ENCODE peak calls at places on chromosome 19, in five cellular contexts. D, Y, L, M and N are unnamed samples.

GRCh38 chr19:41441321-41441945 is 1.5 kb upstream of the ERICH4 start:
- DNase-seq in Y (no peak), L (no peak), D (no peak), M (no peak), N (no peak)

GRCh38 chr19:38564981-38565685 is 52.6 kb downstream of the MAP4K1 start:
- DNase-seq in L (no peak), D (no peak), M (no peak), Y (peak; percentile 6), N (no peak)

GRCh38 chr19:33587150-33587549 is 34.6 kb upstream of the CHST8 start:
- DNase-seq in L (no peak), Y (no peak), M (no peak), D (no peak), N (no peak)

GRCh38 chr19:11425719-11426457 is 6.8 kb upstream of the RGL3 start:
- DNase-seq in Y (no peak), L (no peak), M (no peak), D (no peak), N (no peak)

GRCh38 chr19:29798783-29799182 is 13.0 kb upstream of the CCNE1 start:
- DNase-seq in L (no peak), Y (peak; percentile 70), M (no peak), D (peak; percentile 59), N (no peak)

GRCh38 chr19:952049-952679 is 26.3 kb downstream of the ARID3A start:
- DNase-seq in D (no peak), L (no peak), Y (no peak), M (no peak), N (no peak)

GRCh38 chr19:49492573-49493411 is 3.4 kb upstream of the RPS11 start:
- DNase-seq in L (no peak), Y (peak; percentile 31), M (no peak), D (no peak), N (peak; percentile 57)

GRCh38 chr19:42480335-42481095 is 37.8 kb upstream of the CXCL17 start:
- DNase-seq in Y (peak; percentile 13), L (no peak), D (peak; percentile 59), M (no peak), N (peak; percentile 31)

GRCh38 chr19:8113017-8113416 is 36.4 kb downstream of the FBN3 start:
- DNase-seq in D (no peak), L (no peak), Y (no peak), M (no peak), N (peak; percentile 89)

GRCh38 chr19:51097166-51097736 is 11.0 kb downstream of the CTU1 start:
- DNase-seq in D (peak; percentile 50), Y (peak; percentile 38), L (peak; percentile 87), M (peak; percentile 60), N (peak; percentile 87)

GRCh38 chr19:45876411-45877197 is 9.3 kb downstream of the IRF2BP1 start:
- DNase-seq in Y (peak; percentile 47), M (peak; percentile 62), L (peak; percentile 64), D (peak; percentile 49), N (no peak)

GRCh38 chr19:54473071-54473941 is at the start of gene CDC42EP5:
- DNase-seq in L (peak; percentile 70), D (peak; percentile 90), M (peak; percentile 86), Y (peak; percentile 81), N (no peak)

GRCh38 chr19:42270346-42271044 is 1.4 kb downstream of the CIC start:
- DNase-seq in D (peak; percentile 91), L (no peak), M (peak; percentile 60), Y (peak; percentile 68), N (peak; percentile 77)

GRCh38 chr19:40425450-40426287 is at the start of gene SERTAD1:
- DNase-seq in D (peak; percentile 99), M (peak; percentile 100), Y (peak; percentile 98), L (peak; percentile 100), N (peak; percentile 99)
- TF ChIP-seq CTCF in D (peak; percentile 49), M (peak; percentile 69), Y (peak; percentile 51), L (peak; percentile 76), N (peak; percentile 86)

DNA sequence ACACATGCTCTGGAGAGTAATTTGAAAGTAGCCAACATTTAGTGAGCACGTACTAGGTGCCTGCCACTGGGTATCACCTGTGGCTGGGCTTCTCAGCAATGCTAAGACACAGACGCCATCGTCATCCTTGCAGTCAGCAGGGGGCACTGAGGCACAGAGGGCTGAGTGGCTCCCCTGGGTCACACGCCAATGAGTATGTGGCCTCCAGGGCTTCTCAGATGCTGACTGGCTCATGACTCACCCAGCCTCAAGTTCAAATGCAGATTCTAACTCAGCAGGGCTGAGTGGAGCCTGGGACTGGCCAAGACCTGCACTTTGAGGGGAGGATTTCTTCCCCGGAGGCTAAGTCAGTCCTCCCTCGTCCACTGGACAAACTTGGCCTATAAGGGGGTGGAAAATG is 115.1 kb upstream of the CACNA1A start:
- DNase-seq in D (peak; percentile 80), M (no peak), Y (peak; percentile 96), L (no peak), N (peak; percentile 85)
- TF ChIP-seq CTCF in D (no peak), M (no peak), Y (peak; percentile 48), L (no peak), N (no peak)

GRCh38 chr19:10230155-10230903 is 802 bp downstream of the S1PR2 start:
- DNase-seq in D (peak; percentile 48), M (peak; percentile 60), L (peak; percentile 79), Y (peak; percentile 54), N (no peak)
- TF ChIP-seq CTCF in D (no peak), M (no peak), L (no peak), Y (peak; percentile 11), N (no peak)

DNA sequence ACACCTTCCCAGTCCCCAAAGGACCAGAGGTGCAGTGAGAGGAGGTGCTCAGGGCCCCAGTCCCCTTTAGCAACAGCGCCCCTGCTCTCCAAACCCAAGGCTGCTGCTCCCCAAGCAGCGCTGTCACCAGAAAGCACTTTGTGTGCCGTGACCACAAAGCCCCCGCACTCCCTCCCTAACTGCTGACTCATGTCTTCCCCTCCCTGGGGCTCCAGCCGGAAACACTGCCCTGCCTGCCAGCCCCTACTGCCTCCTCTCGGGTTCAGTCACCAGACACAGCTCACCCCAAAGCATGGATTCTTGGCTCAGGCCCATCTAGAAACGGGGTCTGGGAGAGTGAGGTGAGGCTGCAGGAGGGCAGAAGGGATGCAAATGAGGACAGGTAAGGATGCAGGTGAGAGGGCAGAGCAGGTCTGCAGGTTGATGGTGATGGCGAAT is 4.9 kb upstream of the TNFSF14 start:
- DNase-seq in D (peak; percentile 50), L (peak; percentile 27), M (peak; percentile 51), Y (peak; percentile 76), N (peak; percentile 83)
- TF ChIP-seq CTCF in D (no peak), L (no peak), M (no peak), Y (no peak), N (no peak)

GRCh38 chr19:2883686-2884439 is 16.7 kb downstream of the ZNF556 start:
- DNase-seq in D (peak; percentile 67), Y (no peak), M (no peak), L (no peak), N (no peak)

GRCh38 chr19:2885736-2886135 is 15.0 kb upstream of the ZNF57 start:
- DNase-seq in M (no peak), Y (no peak), L (no peak), D (no peak), N (no peak)

GRCh38 chr19:2888739-2889224 is 11.9 kb upstream of the ZNF57 start:
- DNase-seq in D (peak; percentile 13), M (peak; percentile 26), L (no peak), Y (peak; percentile 8), N (no peak)

DNA sequence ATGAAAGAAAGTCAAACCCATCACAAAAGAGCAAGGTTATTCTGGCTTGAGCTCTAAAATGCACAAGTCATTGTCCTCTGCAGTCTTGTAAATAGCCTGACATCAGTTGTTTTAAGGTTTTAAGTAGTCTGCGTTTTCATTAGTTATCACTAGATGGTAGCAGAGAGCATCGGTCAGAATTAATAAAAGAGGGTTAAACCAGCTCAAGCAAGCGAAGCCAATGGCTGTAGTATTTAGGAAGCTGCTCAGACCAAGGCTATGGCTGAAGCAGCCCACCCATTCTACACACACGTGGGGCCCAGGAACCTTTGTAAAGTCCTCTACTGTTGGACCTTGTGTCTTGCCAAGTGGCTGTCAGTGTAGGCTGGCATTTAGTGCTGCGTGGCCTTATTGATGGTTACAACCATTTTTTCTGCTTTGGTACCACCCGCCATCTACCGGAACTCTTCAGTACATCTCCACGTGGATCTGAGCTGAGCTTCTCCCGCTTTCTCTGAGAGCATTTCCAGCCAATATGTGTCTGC is 13.3 kb upstream of the ZNF57 start:
- DNase-seq in L (no peak), M (no peak), D (peak; percentile 70), Y (peak; percentile 47), N (peak; percentile 70)
- TF ChIP-seq CTCF in L (peak; percentile 63), M (peak; percentile 64), D (peak; percentile 69), Y (peak; percentile 65), N (peak; percentile 61)

DNA sequence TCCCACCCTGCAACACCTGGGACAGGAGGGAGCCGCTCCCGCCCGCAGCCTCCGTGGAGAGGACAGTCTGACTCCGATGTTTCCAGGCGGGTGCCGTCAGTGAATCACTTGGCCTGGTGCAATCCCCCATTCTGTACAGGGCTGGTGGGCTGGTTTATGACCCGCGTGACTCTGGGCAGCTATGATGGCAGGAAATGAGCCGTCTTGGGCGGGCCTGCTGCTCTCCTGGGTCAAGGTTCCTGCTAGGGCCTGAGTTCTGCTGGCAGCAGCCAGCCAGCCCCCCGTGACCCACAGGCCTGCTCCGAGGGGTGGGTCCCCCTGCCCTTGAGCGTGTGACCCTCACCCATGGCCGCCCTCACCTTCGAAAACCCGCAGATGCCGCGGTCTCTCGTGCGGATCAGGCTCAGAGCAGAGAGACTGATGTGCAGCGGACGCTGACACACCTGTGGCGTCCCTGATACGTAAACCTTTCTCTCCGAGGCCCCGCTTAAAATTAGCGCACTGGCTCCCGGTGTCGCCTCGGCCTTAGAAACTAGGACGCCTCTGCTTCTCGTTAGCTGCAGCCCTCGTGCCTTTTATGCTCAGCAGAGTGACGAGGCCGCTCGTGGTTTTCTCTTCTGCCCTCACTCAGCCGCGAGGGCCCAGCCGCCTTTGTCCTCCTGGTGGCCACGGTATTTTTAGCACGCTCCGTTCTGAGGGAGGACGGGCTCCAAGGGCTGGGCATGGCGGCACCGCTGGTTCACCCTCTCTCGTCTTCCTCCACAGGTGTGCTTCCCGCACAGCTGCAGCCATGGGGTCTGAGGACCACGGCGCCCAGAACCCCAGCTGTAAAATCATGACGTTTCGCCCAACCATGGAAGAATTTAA is 63.4 kb downstream of the KDM4B start:
- DNase-seq in Y (no peak), M (peak; percentile 50), D (no peak), L (peak; percentile 34), N (no peak)
- TF ChIP-seq CTCF in Y (no peak), M (no peak), D (no peak), L (no peak), N (no peak)